ENCODE peak calls at places on chromosome 4, in four cellular contexts. P is WTC11, N is GM12878, E is HepG2. F is an unnamed sample.

GRCh38 chr4:119152741-119153140 is 17.1 kb downstream of the MYOZ2 start:
- DNase-seq in N (no peak), P (no peak), E (no peak), F (no peak)

GRCh38 chr4:119589165-119589564 is 39.4 kb downstream of the PDE5A start:
- DNase-seq in P (no peak), E (no peak), N (no peak), F (no peak)

GRCh38 chr4:142721187-142721586 is 124.9 kb downstream of the INPP4B start:
- DNase-seq in E (no peak), N (no peak), P (no peak), F (no peak)

GRCh38 chr4:108846568-108846967 is 83.7 kb upstream of the ETNPPL start:
- DNase-seq in E (no peak), P (no peak), N (no peak), F (no peak)

GRCh38 chr4:16227462-16227868 is 1.2 kb upstream of the TAPT1 start:
- DNase-seq in P (no peak), E (peak), N (no peak), F (peak)

GRCh38 chr4:76504613-76505465 is 69.8 kb downstream of the SHROOM3 start:
- DNase-seq in N (no peak), P (no peak), E (peak), F (peak)

GRCh38 chr4:98939892-98940298 is 11.0 kb upstream of the EIF4E start:
- DNase-seq in P (no peak), N (no peak), E (peak), F (peak)

GRCh38 chr4:17468638-17469221 is 43.2 kb downstream of the QDPR start:
- DNase-seq in N (no peak), P (peak), E (peak), F (peak)

GRCh38 chr4:2044542-2045517 is 14.3 kb upstream of the NAT8L start:
- DNase-seq in E (no peak), P (no peak), N (no peak), F (no peak)

GRCh38 chr4:13365195-13365594 is 118.9 kb downstream of the RAB28 start:
- DNase-seq in E (no peak), P (no peak), N (no peak), F (no peak)

GRCh38 chr4:13367691-13368090 is 116.4 kb downstream of the RAB28 start:
- DNase-seq in P (no peak), E (no peak), N (no peak), F (no peak)

GRCh38 chr4:13371050-13371449 is 113.1 kb downstream of the RAB28 start:
- DNase-seq in E (no peak), P (no peak), N (no peak), F (no peak)

GRCh38 chr4:13367244-13367643 is 116.9 kb downstream of the RAB28 start:
- DNase-seq in E (peak), N (no peak), P (no peak), F (no peak)

GRCh38 chr4:13368262-13368661 is 115.9 kb downstream of the RAB28 start:
- DNase-seq in P (no peak), E (peak), N (no peak), F (peak)
- TF ChIP-seq ETV6 in P (no peak), E (no peak), N (no peak), F (no peak)

GRCh38 chr4:6701371-6701770 is 7.7 kb downstream of the S100P start:
- DNase-seq in N (no peak), E (peak), P (peak), F (peak)
- TF ChIP-seq ETV6 in N (no peak), E (no peak), P (no peak), F (no peak)

DNA sequence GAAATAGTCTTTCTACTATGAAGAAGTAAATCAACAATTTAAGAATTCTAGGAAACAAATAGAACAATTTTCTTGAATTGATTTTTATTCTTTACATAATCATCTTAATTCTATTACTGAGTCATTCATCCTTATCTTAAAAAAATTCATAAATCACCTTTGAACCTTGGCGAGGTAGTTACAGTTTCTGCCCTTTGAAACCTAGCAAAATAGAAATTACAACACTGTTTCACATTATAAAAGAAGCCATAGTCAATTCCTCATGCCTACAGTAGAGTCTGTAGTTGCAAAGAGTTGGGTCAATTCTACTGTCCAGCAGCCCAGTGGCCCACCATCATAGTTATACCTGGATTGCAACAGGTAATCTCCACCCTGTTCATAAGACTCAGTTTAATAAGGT is 7.3 kb downstream of the SMIM31 start:
- DNase-seq in P (no peak), N (no peak), E (no peak), F (no peak)
- TF ChIP-seq ETV6 in P (no peak), N (no peak), E (no peak), F (no peak)

DNA sequence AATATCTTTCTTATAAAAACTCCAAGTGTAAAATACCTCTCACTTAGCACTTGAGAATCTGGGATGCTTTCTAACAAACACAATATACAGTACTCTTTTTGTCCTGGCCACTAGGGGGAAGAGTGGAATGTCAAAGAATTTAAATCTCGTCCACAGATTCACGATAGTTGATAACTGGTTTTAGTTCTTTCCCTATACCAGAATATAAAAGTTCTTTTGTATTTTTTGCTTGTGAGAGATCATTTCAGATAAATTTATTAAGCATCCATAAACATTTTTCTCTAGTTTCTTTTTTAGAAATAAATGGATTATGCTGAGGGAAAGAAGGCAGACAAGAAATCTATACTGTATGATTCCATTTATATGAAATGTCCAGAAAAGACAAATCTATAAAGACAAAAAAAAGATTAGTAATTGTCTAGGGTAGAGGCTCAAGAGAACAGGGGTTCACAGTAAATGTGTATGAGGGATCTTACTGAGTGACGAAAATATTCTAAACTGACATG is 50.4 kb downstream of the MGARP start:
- DNase-seq in E (peak), N (no peak), P (no peak), F (peak)
- TF ChIP-seq ETV6 in E (no peak), N (no peak), P (no peak), F (no peak)

GRCh38 chr4:87038837-87039715 is 104.3 kb downstream of the AFF1 start:
- DNase-seq in P (peak), E (no peak), N (no peak), F (no peak)
- TF ChIP-seq ETV6 in P (no peak), E (no peak), N (no peak), F (no peak)

DNA sequence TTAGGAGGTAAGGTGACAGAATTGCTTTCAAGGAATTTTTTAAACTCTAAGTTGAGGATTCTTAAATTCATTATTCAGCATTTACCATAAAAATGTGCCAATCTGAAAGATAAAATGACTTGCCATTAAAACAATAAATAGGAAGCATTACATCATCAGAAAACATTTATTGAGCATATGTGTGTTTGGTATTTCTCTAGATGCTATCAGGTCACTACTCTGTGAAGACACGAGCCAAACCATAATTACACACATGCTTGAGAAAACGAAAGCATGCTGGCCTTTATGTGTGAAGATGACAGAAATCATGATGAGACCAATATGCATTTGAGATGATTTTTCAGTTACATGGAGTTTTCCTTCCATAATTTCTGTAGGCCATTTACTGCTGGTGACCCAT is 12.3 kb upstream of the IL21 start:
- DNase-seq in N (no peak), P (no peak), E (no peak), F (no peak)
- TF ChIP-seq ETV6 in N (no peak), P (no peak), E (no peak), F (no peak)

DNA sequence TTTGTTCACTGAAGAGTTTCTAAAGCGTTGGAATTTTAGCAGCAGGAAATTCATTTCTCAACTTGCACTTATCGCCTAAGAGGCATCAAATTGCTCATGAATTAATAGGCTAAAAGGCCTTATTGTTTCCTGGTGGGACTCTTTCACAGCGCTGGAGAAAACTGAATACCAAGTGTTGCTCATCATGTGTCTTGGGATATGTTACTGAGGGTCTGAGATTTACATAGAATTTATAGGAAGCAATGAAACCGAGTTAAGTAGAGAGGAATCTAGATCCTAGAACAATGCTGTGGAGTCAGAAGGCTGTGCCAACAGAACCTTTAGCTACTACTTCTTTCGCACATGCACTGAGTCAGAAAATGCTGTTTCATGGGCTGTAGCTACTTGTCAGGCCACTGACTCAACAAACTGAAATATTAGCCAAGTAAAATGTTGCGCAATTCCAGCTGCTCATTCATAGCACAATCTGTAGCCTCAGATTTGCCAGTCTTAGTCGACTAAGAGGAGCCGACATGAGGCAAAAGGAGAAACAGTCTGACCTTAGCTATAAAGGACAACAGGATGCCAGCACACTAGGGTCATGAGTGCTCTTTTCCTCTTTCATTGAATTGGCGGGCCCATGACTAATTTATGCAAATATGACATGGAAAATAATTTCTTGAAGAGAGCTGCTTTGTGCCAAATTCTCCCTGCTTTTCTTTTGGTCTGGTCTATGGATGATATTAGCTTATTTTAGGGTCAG is 35.9 kb upstream of the CXCL8 start:
- DNase-seq in N (no peak), E (peak), P (no peak), F (peak)
- TF ChIP-seq ETV6 in N (no peak), E (no peak), P (no peak), F (no peak)

DNA sequence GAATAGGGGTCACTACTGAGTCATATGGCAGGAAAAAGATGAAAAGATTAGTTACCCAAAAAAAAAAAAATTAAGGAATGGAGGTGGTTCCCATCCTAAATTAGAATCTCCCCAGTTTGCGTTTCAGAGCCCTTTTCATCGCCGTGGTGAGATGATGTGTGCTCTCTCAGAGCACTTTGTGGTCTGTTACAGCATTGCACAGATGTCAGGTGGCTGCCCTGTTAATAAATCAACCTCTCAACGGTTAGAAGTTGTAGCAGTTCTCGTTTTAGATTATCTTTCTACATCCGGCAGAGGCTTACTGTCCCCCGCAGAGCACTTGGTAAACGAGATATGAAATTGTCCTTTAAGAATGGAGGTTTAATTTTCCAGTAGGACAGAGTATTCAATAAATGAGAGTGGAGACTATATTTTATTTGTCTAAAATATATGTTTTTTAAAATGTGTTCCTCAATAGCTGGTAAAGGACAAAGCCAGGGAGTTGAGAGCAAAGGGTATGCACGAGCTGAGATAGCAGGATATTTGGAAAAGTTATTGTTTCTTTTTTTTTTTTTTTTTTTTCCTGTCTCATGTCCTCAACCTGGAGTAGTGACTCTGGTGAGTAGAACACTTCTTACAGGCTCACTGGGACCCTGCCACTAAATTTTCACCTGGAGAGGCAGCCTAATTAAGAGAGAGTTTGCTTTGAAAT is 26.9 kb downstream of the AFF1 start:
- DNase-seq in E (no peak), P (no peak), N (peak), F (peak)
- TF ChIP-seq ETV6 in E (no peak), P (no peak), N (no peak), F (no peak)

GRCh38 chr4:74205559-74205958 is 47.6 kb downstream of the MTHFD2L start:
- DNase-seq in N (no peak), E (no peak), P (no peak), F (no peak)

GRCh38 chr4:74203467-74203866 is 45.5 kb downstream of the MTHFD2L start:
- DNase-seq in E (no peak), N (no peak), P (no peak), F (no peak)

GRCh38 chr4:74202062-74202586 is 44.2 kb downstream of the MTHFD2L start:
- DNase-seq in P (no peak), E (peak), N (no peak), F (no peak)

GRCh38 chr4:74205046-74205445 is 47.1 kb downstream of the MTHFD2L start:
- DNase-seq in P (no peak), N (no peak), E (no peak), F (no peak)

DNA sequence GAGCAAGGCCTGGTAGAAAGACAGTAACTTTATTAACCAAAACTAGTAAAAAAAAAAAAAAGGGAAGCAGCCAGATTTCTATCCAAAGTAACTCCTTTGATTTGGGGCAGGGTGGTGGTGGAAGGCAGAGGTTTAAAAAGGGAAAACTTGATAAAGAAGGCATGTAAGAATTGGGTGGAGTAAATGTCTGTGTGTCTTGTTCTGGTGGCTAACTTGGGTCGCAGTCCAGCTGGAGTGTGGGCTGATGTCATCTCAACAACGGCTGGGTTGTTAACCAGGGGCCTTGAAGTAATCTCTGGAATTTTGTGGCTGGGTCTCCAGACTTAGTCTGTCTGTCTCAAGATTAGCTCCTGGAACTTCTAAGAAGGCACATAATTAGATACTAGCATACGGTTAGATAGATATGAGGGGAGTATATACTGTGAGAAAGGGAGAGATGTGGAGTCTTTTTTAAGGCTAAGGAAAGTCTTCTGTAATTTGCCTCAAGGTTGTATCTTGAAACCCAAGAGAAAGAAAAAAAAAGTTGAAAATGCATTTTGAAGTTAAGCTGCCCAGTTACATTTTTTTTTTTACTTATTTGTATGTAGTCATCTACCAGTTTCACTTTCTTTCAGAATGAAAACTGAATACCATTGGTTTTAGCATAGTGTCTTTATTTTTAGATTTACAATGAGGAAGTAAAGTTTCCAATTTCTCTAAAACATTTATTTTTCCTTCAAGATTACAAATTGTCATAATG is 48.3 kb downstream of the MTHFD2L start:
- DNase-seq in P (no peak), N (peak), E (no peak), F (peak)
- TF ChIP-seq ETV6 in P (no peak), N (no peak), E (no peak), F (no peak)